ENCODE peak calls at places on chromosomes 5 and 9, in four cellular contexts. K, Z, E and V are unnamed samples.

GRCh38 chr5:98433022-98433421 is 340.4 kb upstream of the RGMB start:
- DNase-seq in K (no peak), Z (no peak), E (no peak), V (no peak)

GRCh38 chr9:85212887-85213286 is 528.9 kb downstream of the AGTPBP1 start:
- DNase-seq in K (no peak), Z (no peak), E (peak), V (no peak)

GRCh38 chr5:178384815-178385471 is 152.3 kb upstream of the PHYKPL start:
- DNase-seq in K (no peak), Z (no peak), E (no peak), V (peak)

GRCh38 chr9:72856985-72857631 is 95.7 kb downstream of the ALDH1A1 start:
- DNase-seq in K (no peak), Z (no peak), E (peak), V (peak)

GRCh38 chr9:86792136-86792535 is 155.2 kb downstream of the GAS1 start:
- DNase-seq in K (no peak), Z (no peak), E (no peak), V (no peak)

GRCh38 chr9:93666279-93666784 is 89.9 kb downstream of the PHF2 start:
- DNase-seq in K (peak), Z (no peak), E (no peak), V (no peak)

GRCh38 chr5:160507181-160507811 is 85.6 kb downstream of the PTTG1 start:
- DNase-seq in K (no peak), Z (no peak), E (peak), V (peak)

GRCh38 chr9:104091708-104092107 is 2.4 kb upstream of the SMC2 start:
- DNase-seq in K (no peak), Z (no peak), E (peak), V (no peak)

GRCh38 chr9:93089024-93089423 is 7.0 kb upstream of the CARD19 start:
- DNase-seq in K (no peak), Z (no peak), E (no peak), V (no peak)

GRCh38 chr9:23779220-23779619 is 46.8 kb downstream of the ELAVL2 start:
- DNase-seq in K (no peak), Z (no peak), E (peak), V (peak)

GRCh38 chr9:93473411-93473810 is 20.0 kb upstream of the FAM120AOS start:
- DNase-seq in K (no peak), Z (no peak), E (no peak), V (no peak)

GRCh38 chr9:134425401-134425800 is 99.1 kb downstream of the RXRA start:
- DNase-seq in K (no peak), Z (no peak), E (no peak), V (no peak)

GRCh38 chr5:80181618-80182211 is 74.1 kb downstream of the SERINC5 start:
- DNase-seq in K (peak), Z (no peak), E (peak), V (no peak)

GRCh38 chr5:131169810-131170539 is 769 bp upstream of the LYRM7 start:
- DNase-seq in K (no peak), Z (no peak), E (no peak), V (no peak)